ENCODE peak calls at places on chromosome 6, in six cellular contexts. H is mesothelial cell of epicardium; T is CD8-positive, alpha-beta T cell; K is RWPE1; F is GM10248; O is esophagus muscularis mucosa. U is an unnamed sample.

GRCh38 chr6:49506569-49507111 is 6.9 kb downstream of the GLYATL3 start:
- DNase-seq in K (no peak), F (no peak), H (no peak), O (no peak), T (no peak), U (no peak)

GRCh38 chr6:80366721-80367120 is 260.2 kb downstream of the BCKDHB start:
- DNase-seq in K (peak), H (peak), F (no peak), O (no peak), T (no peak), U (no peak)

GRCh38 chr6:134935076-134935475 is 14.8 kb downstream of the ALDH8A1 start:
- DNase-seq in T (no peak), H (no peak), F (no peak), O (no peak), K (no peak), U (no peak)

GRCh38 chr6:43817192-43817591 is 47.2 kb downstream of the VEGFA start:
- DNase-seq in T (no peak), K (no peak), H (no peak), O (no peak), F (peak), U (no peak)

GRCh38 chr6:170022827-170023619 is 267.9 kb downstream of the DLL1 start:
- DNase-seq in F (no peak), H (no peak), T (no peak), O (no peak), K (no peak), U (no peak)

GRCh38 chr6:2008383-2008976 is 236.9 kb downstream of the GMDS start:
- DNase-seq in K (no peak), O (no peak), H (no peak), F (no peak), T (no peak), U (no peak)

GRCh38 chr6:13579911-13580310 is 5.5 kb downstream of the SIRT5 start:
- DNase-seq in F (no peak), O (peak), H (no peak), T (no peak), K (no peak), U (no peak)

GRCh38 chr6:110681543-110682459 is 133.5 kb downstream of the CDK19 start:
- DNase-seq in K (no peak), H (no peak), O (no peak), F (no peak), T (no peak), U (no peak)

GRCh38 chr6:39453956-39454524 is 131.5 kb upstream of the KCNK16 start:
- DNase-seq in F (no peak), K (no peak), O (no peak), T (no peak), H (no peak), U (no peak)

GRCh38 chr6:46160102-46160501 is 10.7 kb downstream of the ENPP5 start:
- DNase-seq in T (no peak), K (no peak), F (no peak), H (no peak), O (no peak), U (no peak)

GRCh38 chr6:35165630-35166071 is 24.5 kb upstream of the TCP11 start:
- DNase-seq in F (peak), K (peak), O (no peak), T (no peak), H (no peak), U (no peak)

GRCh38 chr6:62775427-62776022 is 435.7 kb upstream of the FKBP1C start:
- DNase-seq in O (no peak), K (no peak), T (no peak), F (peak), H (no peak), U (no peak)

GRCh38 chr6:107786709-107787588 is 37.2 kb downstream of the SCML4 start:
- DNase-seq in T (peak), K (no peak), H (no peak), O (peak), F (peak), U (no peak)

GRCh38 chr6:106037060-106037459 is 49.1 kb upstream of the PRDM1 start:
- DNase-seq in O (no peak), H (no peak), T (no peak), K (peak), F (no peak), U (no peak)

GRCh38 chr6:134007077-134007476 is 45.3 kb downstream of the SLC2A12 start:
- DNase-seq in H (no peak), O (no peak), T (no peak), K (no peak), F (no peak), U (no peak)

GRCh38 chr6:159107451-159108260 is 61.5 kb upstream of the FNDC1 start:
- DNase-seq in O (no peak), T (peak), H (no peak), F (no peak), K (no peak), U (peak)

GRCh38 chr6:125509477-125509876 is 207.7 kb upstream of the HDDC2 start:
- DNase-seq in O (no peak), F (no peak), H (no peak), T (no peak), K (no peak), U (no peak)

GRCh38 chr6:125511809-125512341 is 210.1 kb upstream of the HDDC2 start:
- DNase-seq in H (no peak), F (no peak), T (no peak), O (no peak), K (no peak), U (no peak)

GRCh38 chr6:125510405-125510804 is 208.6 kb upstream of the HDDC2 start:
- DNase-seq in F (no peak), T (no peak), H (no peak), O (no peak), K (no peak), U (no peak)

GRCh38 chr6:125513978-125514377 is 212.2 kb upstream of the HDDC2 start:
- DNase-seq in K (no peak), H (no peak), O (no peak), F (no peak), T (no peak), U (no peak)

DNA sequence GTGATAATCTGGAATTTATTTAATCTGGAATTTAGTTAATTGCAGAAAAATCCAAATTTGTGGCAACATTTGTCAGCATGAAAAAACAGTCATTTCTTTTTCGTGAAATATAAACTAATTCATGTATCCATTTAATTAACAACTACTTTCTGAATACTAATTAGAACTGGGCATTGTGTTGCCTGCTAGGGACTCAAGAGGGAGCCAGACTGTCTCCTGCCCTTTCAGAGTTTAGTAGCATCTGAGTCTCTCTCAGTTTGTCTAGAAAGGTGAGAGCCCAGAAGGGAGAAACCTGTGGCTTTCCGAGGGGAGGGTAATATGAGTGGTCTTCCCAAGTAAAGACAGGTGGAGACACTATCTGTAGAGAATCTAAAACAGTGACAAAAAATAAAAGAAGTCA is 210.9 kb upstream of the HDDC2 start:
- DNase-seq in F (peak), T (no peak), K (no peak), H (no peak), O (no peak), U (no peak)
- TF ChIP-seq CTCF in F (peak), T (no peak), K (no peak), H (no peak), O (no peak), U (peak)

DNA sequence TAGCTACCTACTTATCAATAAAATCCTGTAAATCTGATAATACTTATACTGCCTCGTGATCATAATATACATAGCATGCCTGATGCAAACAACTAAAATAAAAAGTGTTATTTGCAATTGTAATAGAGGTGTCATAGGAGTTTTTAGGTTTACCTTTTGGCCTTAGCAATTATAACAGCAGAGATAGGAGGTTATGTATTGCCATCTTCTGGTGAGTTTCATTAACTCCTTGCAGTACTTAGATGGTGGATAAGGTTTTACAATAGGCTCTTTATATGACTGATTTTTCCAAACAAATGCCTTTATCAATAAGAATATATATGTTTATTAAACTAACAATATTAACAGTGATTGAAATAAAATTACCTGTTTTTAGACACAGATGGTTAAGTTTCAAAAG is 27.8 kb upstream of the MYCT1 start:
- DNase-seq in O (no peak), F (no peak), T (no peak), K (peak), H (no peak), U (no peak)
- TF ChIP-seq CTCF in O (peak), F (peak), T (no peak), K (no peak), H (no peak), U (peak)

GRCh38 chr6:149319413-149319812 is 1.9 kb downstream of the TAB2 start:
- DNase-seq in F (no peak), H (no peak), T (no peak), K (no peak), O (no peak), U (no peak)

GRCh38 chr6:149318581-149319286 is 1.2 kb downstream of the TAB2 start:
- DNase-seq in H (no peak), F (peak), K (no peak), T (peak), O (no peak), U (no peak)

GRCh38 chr6:149316108-149316727 is 1.3 kb upstream of the TAB2 start:
- DNase-seq in K (no peak), O (no peak), H (no peak), T (no peak), F (no peak), U (no peak)

GRCh38 chr6:149317656-149318571 is at the start of gene TAB2:
- DNase-seq in H (peak), F (peak), O (no peak), T (peak), K (peak), U (peak)

DNA sequence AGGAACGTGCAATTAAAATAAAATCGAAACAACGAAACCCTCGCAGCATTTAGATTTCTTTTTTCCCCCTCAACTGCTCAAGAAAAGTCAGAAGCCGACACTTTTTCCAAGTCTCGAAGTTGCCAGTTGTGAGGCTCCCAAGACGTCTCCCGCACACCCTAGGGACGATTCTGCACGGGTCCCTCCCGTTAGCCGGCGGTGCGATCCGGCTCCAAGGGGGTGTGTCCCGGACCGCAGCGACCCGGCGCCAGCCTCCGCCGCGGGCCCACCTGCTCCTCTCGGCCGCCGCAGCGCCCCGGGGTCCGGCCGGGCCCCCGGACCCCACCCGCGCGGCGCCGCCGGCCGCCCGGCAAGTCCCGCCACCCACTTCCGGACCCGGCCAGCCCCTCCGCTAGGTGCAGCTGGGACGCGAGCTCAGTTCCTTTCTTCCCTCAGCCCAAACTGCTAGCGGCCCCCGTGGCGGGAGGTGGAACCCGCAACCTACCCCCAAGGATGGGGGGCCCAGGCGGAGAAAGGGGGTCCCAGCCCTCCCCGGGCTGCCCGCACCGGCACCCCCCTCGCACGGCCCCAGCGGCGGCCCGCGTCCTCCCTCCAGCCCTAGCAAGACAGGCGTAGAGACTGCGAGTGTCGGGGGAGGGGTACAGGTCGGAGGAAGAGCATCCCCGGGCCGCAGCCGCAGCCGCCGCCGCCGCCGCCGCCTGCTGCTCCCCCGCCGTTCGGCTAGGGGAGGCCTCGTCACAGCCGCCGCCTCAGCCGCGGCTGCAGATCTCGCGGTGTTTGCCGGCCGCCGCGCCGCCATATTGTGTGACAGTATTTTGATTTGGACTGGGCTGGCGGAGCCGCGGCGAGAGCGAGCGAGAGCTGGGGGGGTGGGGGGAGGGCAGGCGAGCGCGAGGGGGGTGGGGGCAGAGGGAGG is 514 bp upstream of the TAB2 start:
- DNase-seq in F (peak), H (peak), K (peak), O (peak), T (peak), U (peak)
- TF ChIP-seq CTCF in F (no peak), H (no peak), K (no peak), O (peak), T (no peak), U (no peak)

GRCh38 chr6:5305968-5306626 is 44.8 kb downstream of the FARS2 start:
- DNase-seq in O (peak), H (no peak), F (no peak), K (no peak), T (no peak), U (no peak)

GRCh38 chr6:5300206-5300764 is 39.0 kb downstream of the FARS2 start:
- DNase-seq in H (no peak), K (no peak), T (no peak), O (peak), F (no peak), U (no peak)

GRCh38 chr6:5303711-5304110 is 42.4 kb downstream of the FARS2 start:
- DNase-seq in O (peak), T (no peak), H (no peak), K (no peak), F (no peak), U (no peak)

GRCh38 chr6:5302220-5302946 is 41.1 kb downstream of the FARS2 start:
- DNase-seq in O (peak), F (peak), T (peak), K (no peak), H (no peak), U (no peak)

DNA sequence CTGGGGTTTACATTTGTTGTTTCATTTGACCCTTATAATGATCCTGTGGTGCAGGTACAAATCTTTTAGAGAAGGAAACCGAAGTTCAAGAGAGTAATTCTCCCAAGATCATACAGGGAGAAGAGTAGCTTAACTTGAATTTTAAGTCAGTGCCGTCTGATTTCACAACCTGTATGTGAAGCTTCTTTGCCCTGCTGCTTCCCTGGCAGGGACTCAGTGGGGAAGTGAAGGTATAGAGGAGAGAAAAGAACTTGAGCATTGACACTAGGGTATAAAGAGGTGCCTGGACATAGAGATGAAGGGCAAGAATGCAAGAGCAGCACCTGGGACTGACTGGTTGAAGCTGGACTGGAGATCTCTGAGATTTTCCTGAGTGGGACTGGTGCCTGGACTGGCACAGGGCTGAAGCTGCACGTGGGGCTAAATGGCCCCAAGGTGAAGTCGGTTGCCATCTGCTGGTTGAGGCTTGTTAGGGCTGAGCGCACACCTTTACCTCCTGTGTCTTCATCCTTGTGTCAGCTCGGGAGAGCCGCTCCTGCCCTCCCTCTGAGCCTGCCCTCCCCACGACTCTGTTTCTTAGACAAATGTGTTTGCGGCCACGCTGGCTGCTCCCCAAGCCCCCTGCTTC is 41.8 kb downstream of the FARS2 start:
- DNase-seq in O (peak), H (peak), K (peak), F (peak), T (peak), U (no peak)
- TF ChIP-seq CTCF in O (peak), H (no peak), K (peak), F (peak), T (peak), U (peak)

U was measured in osteocyte.